ENCODE peak calls at places on chromosomes 5 and 9, in seven cellular contexts. One of them, this sample, is unnamed.

GRCh38 chr5:143341807-143342570 is 61.5 kb downstream of the NR3C1 start:
- DNase-seq in HCT116: peak
- DNase-seq in H1: no peak
- DNase-seq in HepG2: no peak
- DNase-seq in K562: no peak
- DNase-seq in NT2/D1: no peak
- DNase-seq in GM12878: no peak
- DNase-seq in this sample: no peak

GRCh38 chr9:38084556-38084880 is 15.5 kb upstream of the SHB start:
- DNase-seq in HCT116: no peak
- DNase-seq in H1: no peak
- DNase-seq in HepG2: no peak
- DNase-seq in K562: no peak
- DNase-seq in NT2/D1: no peak
- DNase-seq in GM12878: no peak
- DNase-seq in this sample: no peak

GRCh38 chr5:43785198-43785597 is 182.2 kb downstream of the NNT start:
- DNase-seq in HCT116: no peak
- DNase-seq in H1: no peak
- DNase-seq in HepG2: no peak
- DNase-seq in K562: no peak
- DNase-seq in NT2/D1: no peak
- DNase-seq in GM12878: no peak
- DNase-seq in this sample: no peak

GRCh38 chr9:115633099-115633498 is 515.1 kb upstream of the TNC start:
- DNase-seq in HCT116: no peak
- DNase-seq in H1: no peak
- DNase-seq in HepG2: no peak
- DNase-seq in K562: no peak
- DNase-seq in NT2/D1: no peak
- DNase-seq in GM12878: no peak
- DNase-seq in this sample: no peak

GRCh38 chr5:154115314-154115713 is 75.2 kb upstream of the GALNT10 start:
- DNase-seq in HCT116: no peak
- DNase-seq in H1: no peak
- DNase-seq in HepG2: no peak
- DNase-seq in K562: no peak
- DNase-seq in NT2/D1: no peak
- DNase-seq in GM12878: no peak
- DNase-seq in this sample: no peak

GRCh38 chr9:2623046-2623865 is 1.7 kb downstream of the VLDLR start:
- DNase-seq in HCT116: no peak
- DNase-seq in H1: no peak
- DNase-seq in HepG2: peak
- DNase-seq in K562: no peak
- DNase-seq in NT2/D1: no peak
- DNase-seq in GM12878: no peak
- DNase-seq in this sample: peak

GRCh38 chr9:106927916-106928315 is 65.0 kb downstream of the ZNF462 start:
- DNase-seq in HCT116: no peak
- DNase-seq in H1: no peak
- DNase-seq in HepG2: no peak
- DNase-seq in K562: no peak
- DNase-seq in NT2/D1: no peak
- DNase-seq in GM12878: no peak
- DNase-seq in this sample: no peak

GRCh38 chr5:113057437-113058052 is 80.9 kb downstream of the DCP2 start:
- DNase-seq in HCT116: no peak
- DNase-seq in H1: no peak
- DNase-seq in HepG2: no peak
- DNase-seq in K562: no peak
- DNase-seq in NT2/D1: no peak
- DNase-seq in GM12878: no peak
- DNase-seq in this sample: peak

GRCh38 chr9:134225816-134226215 is 61.5 kb upstream of the RNU6ATAC start:
- DNase-seq in HCT116: no peak
- DNase-seq in H1: no peak
- DNase-seq in HepG2: no peak
- DNase-seq in K562: no peak
- DNase-seq in NT2/D1: no peak
- DNase-seq in GM12878: no peak
- DNase-seq in this sample: no peak

GRCh38 chr9:134224827-134225154 is 60.4 kb upstream of the RNU6ATAC start:
- DNase-seq in HCT116: no peak
- DNase-seq in H1: no peak
- DNase-seq in HepG2: no peak
- DNase-seq in K562: no peak
- DNase-seq in NT2/D1: no peak
- DNase-seq in GM12878: no peak
- DNase-seq in this sample: no peak

GRCh38 chr9:134224130-134224826 is 59.9 kb upstream of the RNU6ATAC start:
- DNase-seq in HCT116: no peak
- DNase-seq in H1: no peak
- DNase-seq in HepG2: no peak
- DNase-seq in K562: no peak
- DNase-seq in NT2/D1: no peak
- DNase-seq in GM12878: no peak
- DNase-seq in this sample: no peak

GRCh38 chr9:134226221-134226930 is 62.0 kb upstream of the RNU6ATAC start:
- DNase-seq in HCT116: no peak
- DNase-seq in H1: no peak
- DNase-seq in HepG2: peak
- DNase-seq in K562: no peak
- DNase-seq in NT2/D1: no peak
- DNase-seq in GM12878: no peak
- DNase-seq in this sample: no peak

GRCh38 chr9:134225186-134225585 is 60.8 kb upstream of the RNU6ATAC start:
- DNase-seq in HCT116: no peak
- DNase-seq in H1: no peak
- DNase-seq in HepG2: no peak
- DNase-seq in K562: no peak
- DNase-seq in NT2/D1: no peak
- DNase-seq in GM12878: no peak
- DNase-seq in this sample: no peak
- TF ChIP-seq YY1 in HCT116: no peak
- TF ChIP-seq YY1 in H1: no peak
- TF ChIP-seq YY1 in HepG2: no peak
- TF ChIP-seq YY1 in K562: no peak
- TF ChIP-seq YY1 in NT2/D1: no peak
- TF ChIP-seq YY1 in GM12878: no peak
- TF ChIP-seq YY1 in this sample: no peak

GRCh38 chr5:59016925-59017324 is 434.1 kb downstream of the RAB3C start:
- DNase-seq in HCT116: no peak
- DNase-seq in H1: no peak
- DNase-seq in HepG2: no peak
- DNase-seq in K562: no peak
- DNase-seq in NT2/D1: no peak
- DNase-seq in GM12878: no peak
- DNase-seq in this sample: no peak

GRCh38 chr5:59019078-59019477 is 436.2 kb downstream of the RAB3C start:
- DNase-seq in HCT116: no peak
- DNase-seq in H1: no peak
- DNase-seq in HepG2: no peak
- DNase-seq in K562: no peak
- DNase-seq in NT2/D1: no peak
- DNase-seq in GM12878: no peak
- DNase-seq in this sample: no peak

GRCh38 chr5:59021837-59022514 is 439.1 kb downstream of the RAB3C start:
- DNase-seq in HCT116: no peak
- DNase-seq in H1: no peak
- DNase-seq in HepG2: no peak
- DNase-seq in K562: no peak
- DNase-seq in NT2/D1: no peak
- DNase-seq in GM12878: no peak
- DNase-seq in this sample: no peak

GRCh38 chr5:59021286-59021673 is 438.4 kb downstream of the RAB3C start:
- DNase-seq in HCT116: no peak
- DNase-seq in H1: no peak
- DNase-seq in HepG2: no peak
- DNase-seq in K562: no peak
- DNase-seq in NT2/D1: no peak
- DNase-seq in GM12878: no peak
- DNase-seq in this sample: no peak

DNA sequence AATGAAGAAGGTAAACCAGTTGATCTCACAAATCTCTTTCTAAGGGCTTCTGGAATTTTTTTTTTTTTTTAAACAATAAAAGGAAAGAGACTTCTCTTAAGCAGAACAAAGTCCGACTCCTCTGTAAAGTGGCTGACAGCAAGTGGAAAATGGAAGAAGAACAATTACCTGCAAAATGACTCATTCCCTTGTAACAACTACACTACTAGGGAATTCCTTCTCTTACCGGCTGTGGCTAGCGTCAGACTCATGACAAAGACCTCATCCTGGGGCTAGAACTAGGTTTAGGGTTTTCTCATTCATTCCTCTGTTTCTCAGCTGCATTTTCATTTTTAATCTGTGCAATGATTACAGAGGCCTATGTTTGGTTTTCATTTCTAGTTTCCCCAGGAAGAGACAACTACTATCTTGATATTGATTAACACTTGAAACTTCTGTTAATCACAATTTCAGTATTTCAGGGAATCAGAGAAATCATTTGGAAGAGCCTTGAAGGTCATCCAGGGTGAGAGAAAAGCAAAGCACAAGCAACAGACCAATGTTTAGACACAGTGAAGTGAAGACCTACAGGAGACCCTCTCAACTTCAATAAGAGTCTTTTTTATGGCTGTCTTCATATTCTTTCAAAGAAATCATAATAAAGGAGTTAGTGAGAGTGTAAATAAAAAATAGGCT is 437.9 kb downstream of the RAB3C start:
- DNase-seq in HCT116: no peak
- DNase-seq in H1: no peak
- DNase-seq in HepG2: no peak
- DNase-seq in K562: no peak
- DNase-seq in NT2/D1: no peak
- DNase-seq in GM12878: no peak
- DNase-seq in this sample: no peak
- TF ChIP-seq YY1 in HCT116: no peak
- TF ChIP-seq YY1 in H1: no peak
- TF ChIP-seq YY1 in HepG2: no peak
- TF ChIP-seq YY1 in K562: no peak
- TF ChIP-seq YY1 in NT2/D1: no peak
- TF ChIP-seq YY1 in GM12878: no peak
- TF ChIP-seq YY1 in this sample: no peak

DNA sequence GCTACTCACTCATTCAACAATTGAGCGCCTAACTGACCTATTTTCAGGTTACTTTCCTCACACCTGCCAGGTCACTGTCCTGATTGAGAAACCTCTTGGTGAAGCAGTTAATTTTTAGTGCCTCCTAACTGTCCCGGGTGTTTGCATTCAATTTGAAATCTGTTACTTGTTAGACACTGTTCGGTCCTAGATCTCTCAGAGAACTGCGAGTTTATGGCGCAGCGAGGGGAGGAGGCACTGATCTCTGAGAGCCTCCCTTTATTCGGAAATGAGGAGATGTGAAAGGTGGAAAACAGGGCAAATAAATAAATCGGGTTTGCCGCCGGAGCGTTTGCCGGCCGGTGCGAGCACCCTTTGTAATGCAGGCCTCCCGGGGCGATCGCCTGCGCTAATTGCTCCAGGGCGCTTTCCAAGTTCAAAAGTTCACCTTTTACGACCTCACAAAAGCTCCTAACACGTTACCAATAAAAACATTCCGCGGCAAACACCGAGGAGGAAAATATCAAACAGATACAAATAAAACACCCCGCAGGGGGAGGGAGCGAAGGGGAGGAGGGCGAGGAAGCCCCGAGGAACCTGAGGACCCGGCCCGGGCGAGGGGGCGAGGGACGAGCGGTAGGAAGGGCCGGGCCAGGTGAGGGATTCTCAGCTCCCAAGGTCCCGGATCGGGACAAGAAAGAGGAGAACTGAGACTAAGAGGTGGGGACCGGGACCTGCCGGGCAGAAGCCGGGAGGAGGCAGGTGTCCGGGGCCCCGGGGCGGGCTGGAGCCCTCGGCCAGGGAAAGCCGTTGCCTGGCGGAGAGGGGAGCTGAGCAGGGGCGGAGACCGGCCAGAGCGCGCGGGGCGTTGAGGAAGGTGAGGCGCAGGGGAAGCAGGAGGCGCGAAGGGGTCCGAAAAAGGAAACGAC is 1.4 kb downstream of the NR6A1 start:
- DNase-seq in HCT116: peak
- DNase-seq in H1: no peak
- DNase-seq in HepG2: peak
- DNase-seq in K562: peak
- DNase-seq in NT2/D1: no peak
- DNase-seq in GM12878: no peak
- DNase-seq in this sample: peak
- TF ChIP-seq YY1 in HCT116: no peak
- TF ChIP-seq YY1 in H1: no peak
- TF ChIP-seq YY1 in HepG2: no peak
- TF ChIP-seq YY1 in K562: no peak
- TF ChIP-seq YY1 in NT2/D1: no peak
- TF ChIP-seq YY1 in GM12878: no peak
- TF ChIP-seq YY1 in this sample: no peak

GRCh38 chr5:51096859-51097258 is 286.4 kb upstream of the ISL1 start:
- DNase-seq in HCT116: no peak
- DNase-seq in H1: no peak
- DNase-seq in HepG2: no peak
- DNase-seq in K562: no peak
- DNase-seq in NT2/D1: no peak
- DNase-seq in GM12878: no peak
- DNase-seq in this sample: no peak

GRCh38 chr5:51099173-51099853 is 283.9 kb upstream of the ISL1 start:
- DNase-seq in HCT116: no peak
- DNase-seq in H1: no peak
- DNase-seq in HepG2: no peak
- DNase-seq in K562: no peak
- DNase-seq in NT2/D1: no peak
- DNase-seq in GM12878: no peak
- DNase-seq in this sample: no peak

GRCh38 chr5:51095481-51095880 is 287.8 kb upstream of the ISL1 start:
- DNase-seq in HCT116: no peak
- DNase-seq in H1: no peak
- DNase-seq in HepG2: no peak
- DNase-seq in K562: no peak
- DNase-seq in NT2/D1: no peak
- DNase-seq in GM12878: no peak
- DNase-seq in this sample: no peak
- TF ChIP-seq YY1 in HCT116: no peak
- TF ChIP-seq YY1 in H1: no peak
- TF ChIP-seq YY1 in HepG2: no peak
- TF ChIP-seq YY1 in K562: no peak
- TF ChIP-seq YY1 in NT2/D1: no peak
- TF ChIP-seq YY1 in GM12878: no peak
- TF ChIP-seq YY1 in this sample: no peak

GRCh38 chr5:148776780-148777179 is 49.6 kb upstream of the ADRB2 start:
- DNase-seq in HCT116: peak
- DNase-seq in H1: no peak
- DNase-seq in HepG2: no peak
- DNase-seq in K562: no peak
- DNase-seq in NT2/D1: no peak
- DNase-seq in GM12878: no peak
- DNase-seq in this sample: no peak
- TF ChIP-seq YY1 in HCT116: no peak
- TF ChIP-seq YY1 in H1: no peak
- TF ChIP-seq YY1 in HepG2: no peak
- TF ChIP-seq YY1 in K562: no peak
- TF ChIP-seq YY1 in NT2/D1: no peak
- TF ChIP-seq YY1 in GM12878: no peak
- TF ChIP-seq YY1 in this sample: no peak

GRCh38 chr5:156201793-156202388 is 125.1 kb upstream of the SGCD start:
- DNase-seq in HCT116: no peak
- DNase-seq in H1: no peak
- DNase-seq in HepG2: no peak
- DNase-seq in K562: no peak
- DNase-seq in NT2/D1: no peak
- DNase-seq in GM12878: no peak
- DNase-seq in this sample: no peak
- TF ChIP-seq YY1 in HCT116: no peak
- TF ChIP-seq YY1 in H1: no peak
- TF ChIP-seq YY1 in HepG2: no peak
- TF ChIP-seq YY1 in K562: no peak
- TF ChIP-seq YY1 in NT2/D1: no peak
- TF ChIP-seq YY1 in GM12878: no peak
- TF ChIP-seq YY1 in this sample: no peak